ENCODE peak calls at places on chromosomes 13 and 19, in six cellular contexts. One of them, this sample, is unnamed.

GRCh38 chr19:2867025-2867991 is at the start of gene ZNF556:
- DNase-seq in K562: peak
- DNase-seq in H1: no peak
- DNase-seq in HepG2: peak
- DNase-seq in GM12878: no peak
- DNase-seq in GM12892: peak
- DNase-seq in this sample: no peak

GRCh38 chr13:36297600-36298338 is at the start of gene CCDC169:
- DNase-seq in GM12878: no peak
- DNase-seq in HepG2: peak
- DNase-seq in K562: peak
- DNase-seq in GM12892: peak
- DNase-seq in H1: peak
- DNase-seq in this sample: no peak

GRCh38 chr19:17475541-17476115 is 5.3 kb downstream of the SLC27A1 start:
- DNase-seq in HepG2: peak
- DNase-seq in H1: no peak
- DNase-seq in GM12892: no peak
- DNase-seq in K562: no peak
- DNase-seq in GM12878: no peak
- DNase-seq in this sample: no peak

GRCh38 chr19:3146677-3147100 is 10.9 kb downstream of the GNA15 start:
- DNase-seq in HepG2: peak
- DNase-seq in GM12892: no peak
- DNase-seq in K562: peak
- DNase-seq in H1: no peak
- DNase-seq in GM12878: no peak
- DNase-seq in this sample: no peak

GRCh38 chr13:40394304-40394983 is 272.0 kb downstream of the FOXO1 start:
- DNase-seq in HepG2: no peak
- DNase-seq in GM12892: no peak
- DNase-seq in K562: no peak
- DNase-seq in H1: no peak
- DNase-seq in GM12878: no peak
- DNase-seq in this sample: no peak

GRCh38 chr19:3580156-3580955 is 4.9 kb upstream of the GIPC3 start:
- DNase-seq in GM12878: no peak
- DNase-seq in H1: no peak
- DNase-seq in HepG2: peak
- DNase-seq in K562: peak
- DNase-seq in GM12892: no peak
- DNase-seq in this sample: no peak

GRCh38 chr19:42023121-42023942 is 29.3 kb upstream of the ATP1A3 start:
- DNase-seq in GM12878: no peak
- DNase-seq in GM12892: no peak
- DNase-seq in K562: peak
- DNase-seq in HepG2: peak
- DNase-seq in H1: no peak
- DNase-seq in this sample: no peak

GRCh38 chr19:43148233-43148632 is 38.1 kb downstream of the PSG5 start:
- DNase-seq in H1: no peak
- DNase-seq in K562: no peak
- DNase-seq in HepG2: no peak
- DNase-seq in GM12878: no peak
- DNase-seq in GM12892: no peak
- DNase-seq in this sample: no peak

GRCh38 chr19:11587302-11587972 is 9.8 kb upstream of the ZNF627 start:
- DNase-seq in H1: peak
- DNase-seq in GM12878: no peak
- DNase-seq in HepG2: peak
- DNase-seq in GM12892: peak
- DNase-seq in K562: peak
- DNase-seq in this sample: peak

GRCh38 chr19:31329819-31330218 is 19.4 kb downstream of the TSHZ3 start:
- DNase-seq in GM12878: no peak
- DNase-seq in K562: no peak
- DNase-seq in H1: no peak
- DNase-seq in GM12892: no peak
- DNase-seq in HepG2: no peak
- DNase-seq in this sample: no peak

GRCh38 chr13:55000043-55000442 is 1971.4 kb downstream of the OLFM4 start:
- DNase-seq in H1: no peak
- DNase-seq in K562: no peak
- DNase-seq in GM12892: no peak
- DNase-seq in GM12878: no peak
- DNase-seq in HepG2: no peak
- DNase-seq in this sample: no peak
- TF ChIP-seq POLR2AphosphoS5 in H1: no peak
- TF ChIP-seq POLR2AphosphoS5 in K562: no peak
- TF ChIP-seq POLR2AphosphoS5 in GM12892: no peak
- TF ChIP-seq POLR2AphosphoS5 in GM12878: no peak
- TF ChIP-seq POLR2AphosphoS5 in HepG2: no peak
- TF ChIP-seq POLR2AphosphoS5 in this sample: no peak

DNA sequence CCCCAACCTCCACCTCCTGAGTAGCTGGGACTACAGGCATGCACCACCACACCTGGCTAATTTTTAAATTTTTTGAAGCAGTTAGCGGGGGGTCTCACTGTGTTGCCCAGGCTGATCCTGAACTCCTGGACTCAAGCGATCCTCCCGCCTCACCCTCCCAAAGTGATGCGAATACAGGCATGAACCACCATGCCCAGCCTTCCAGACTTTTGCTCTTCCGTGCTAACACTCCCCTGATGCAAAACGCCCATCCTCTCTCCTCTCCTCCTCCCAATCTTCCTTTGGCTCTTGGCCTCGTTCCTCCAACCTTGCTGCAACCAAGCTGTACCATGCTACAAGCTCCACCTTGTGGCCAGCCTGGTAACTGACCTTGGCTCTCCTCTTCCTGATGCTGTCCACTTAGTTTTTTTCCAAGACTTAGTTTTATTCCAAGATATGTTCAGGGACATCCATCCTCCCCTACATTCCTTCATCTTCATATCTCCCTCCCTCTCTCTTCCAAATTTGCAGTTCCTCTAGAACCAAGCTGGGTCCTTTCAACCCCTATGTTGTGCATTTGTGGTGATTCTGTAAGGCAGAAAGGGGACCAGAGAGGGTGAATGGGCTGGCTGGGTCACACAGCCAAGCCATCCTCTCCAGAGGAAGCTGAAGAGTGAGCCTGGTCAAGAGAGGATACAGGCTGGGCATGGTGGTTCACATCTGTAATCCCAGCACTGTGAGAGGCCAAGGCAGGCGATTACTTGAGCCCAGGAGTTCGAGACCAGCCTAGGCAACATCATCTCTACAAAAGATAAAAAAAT is 32.8 kb downstream of the TINCR start:
- DNase-seq in GM12878: no peak
- DNase-seq in HepG2: no peak
- DNase-seq in GM12892: no peak
- DNase-seq in H1: no peak
- DNase-seq in K562: peak
- DNase-seq in this sample: no peak
- TF ChIP-seq TAF1 in GM12878: no peak
- TF ChIP-seq TAF1 in HepG2: no peak
- TF ChIP-seq TAF1 in GM12892: no peak
- TF ChIP-seq TAF1 in H1: no peak
- TF ChIP-seq TAF1 in K562: no peak
- TF ChIP-seq TAF1 in this sample: no peak

GRCh38 chr13:112883241-112883945 is 85.6 kb upstream of the MCF2L start:
- DNase-seq in GM12892: no peak
- DNase-seq in GM12878: no peak
- DNase-seq in HepG2: no peak
- DNase-seq in H1: no peak
- DNase-seq in K562: no peak
- DNase-seq in this sample: no peak

GRCh38 chr13:112885242-112885781 is 83.7 kb upstream of the MCF2L start:
- DNase-seq in GM12878: no peak
- DNase-seq in HepG2: no peak
- DNase-seq in H1: no peak
- DNase-seq in K562: no peak
- DNase-seq in GM12892: no peak
- DNase-seq in this sample: no peak

GRCh38 chr13:112887557-112887991 is 81.4 kb upstream of the MCF2L start:
- DNase-seq in K562: no peak
- DNase-seq in H1: no peak
- DNase-seq in HepG2: no peak
- DNase-seq in GM12892: no peak
- DNase-seq in GM12878: no peak
- DNase-seq in this sample: no peak

GRCh38 chr13:112887151-112887550 is 81.9 kb upstream of the MCF2L start:
- DNase-seq in H1: no peak
- DNase-seq in HepG2: no peak
- DNase-seq in K562: no peak
- DNase-seq in GM12892: no peak
- DNase-seq in GM12878: no peak
- DNase-seq in this sample: no peak

DNA sequence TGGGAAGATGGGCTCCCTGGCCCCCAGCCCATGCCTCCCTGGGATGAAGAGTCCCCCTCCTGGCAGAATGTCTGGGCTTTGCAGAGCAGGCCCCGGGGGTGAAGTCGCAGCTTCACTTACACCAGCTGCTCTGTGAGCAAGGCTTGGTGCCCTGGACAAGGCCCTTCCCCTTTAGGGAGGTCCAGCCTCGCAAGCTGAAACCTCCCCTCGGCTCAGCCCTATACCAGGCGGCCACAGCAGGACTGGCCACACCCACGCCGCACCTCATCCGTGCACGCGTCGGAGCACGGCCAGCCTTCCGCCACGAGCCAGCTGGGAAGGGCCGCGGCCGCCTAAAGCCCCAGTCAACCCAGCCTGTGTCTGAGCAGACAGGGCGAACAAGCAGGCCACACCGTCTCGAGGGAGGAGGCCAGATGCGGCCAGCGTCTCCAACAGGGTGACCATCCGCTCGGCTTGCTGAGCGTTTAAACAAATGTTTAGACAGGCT is 83.2 kb upstream of the MCF2L start:
- DNase-seq in K562: peak
- DNase-seq in GM12892: no peak
- DNase-seq in HepG2: peak
- DNase-seq in H1: peak
- DNase-seq in GM12878: no peak
- DNase-seq in this sample: no peak
- TF ChIP-seq POLR2A in K562: peak
- TF ChIP-seq POLR2A in GM12892: no peak
- TF ChIP-seq POLR2A in HepG2: no peak
- TF ChIP-seq POLR2A in H1: no peak
- TF ChIP-seq POLR2A in GM12878: peak
- TF ChIP-seq POLR2A in this sample: no peak

GRCh38 chr19:33868821-33869412 is 72.2 kb downstream of the KCTD15 start:
- DNase-seq in HepG2: no peak
- DNase-seq in GM12892: no peak
- DNase-seq in H1: no peak
- DNase-seq in K562: no peak
- DNase-seq in GM12878: no peak
- DNase-seq in this sample: no peak
- TF ChIP-seq POLR2AphosphoS5 in HepG2: no peak
- TF ChIP-seq POLR2AphosphoS5 in GM12892: no peak
- TF ChIP-seq POLR2AphosphoS5 in H1: no peak
- TF ChIP-seq POLR2AphosphoS5 in K562: no peak
- TF ChIP-seq POLR2AphosphoS5 in GM12878: no peak
- TF ChIP-seq POLR2AphosphoS5 in this sample: no peak

GRCh38 chr19:20503536-20503935 is 62.0 kb downstream of the ZNF737 start:
- DNase-seq in HepG2: no peak
- DNase-seq in GM12892: no peak
- DNase-seq in K562: no peak
- DNase-seq in GM12878: no peak
- DNase-seq in H1: no peak
- DNase-seq in this sample: no peak
- TF ChIP-seq TAF1 in HepG2: no peak
- TF ChIP-seq TAF1 in GM12892: no peak
- TF ChIP-seq TAF1 in K562: no peak
- TF ChIP-seq TAF1 in GM12878: no peak
- TF ChIP-seq TAF1 in H1: no peak
- TF ChIP-seq TAF1 in this sample: no peak

GRCh38 chr13:46622013-46622917 is 69.3 kb downstream of the LRCH1 start:
- DNase-seq in HepG2: peak
- DNase-seq in H1: no peak
- DNase-seq in GM12878: no peak
- DNase-seq in GM12892: no peak
- DNase-seq in K562: no peak
- DNase-seq in this sample: no peak
- TF ChIP-seq POLR2A in HepG2: no peak
- TF ChIP-seq POLR2A in H1: no peak
- TF ChIP-seq POLR2A in GM12878: no peak
- TF ChIP-seq POLR2A in GM12892: no peak
- TF ChIP-seq POLR2A in K562: no peak
- TF ChIP-seq POLR2A in this sample: no peak

GRCh38 chr13:110887955-110888333 is 26.9 kb downstream of the ANKRD10 start:
- DNase-seq in GM12878: no peak
- DNase-seq in HepG2: no peak
- DNase-seq in H1: no peak
- DNase-seq in K562: no peak
- DNase-seq in GM12892: no peak
- DNase-seq in this sample: no peak

GRCh38 chr13:110888390-110888789 is 26.5 kb downstream of the ANKRD10 start:
- DNase-seq in GM12892: no peak
- DNase-seq in K562: no peak
- DNase-seq in GM12878: no peak
- DNase-seq in HepG2: no peak
- DNase-seq in H1: no peak
- DNase-seq in this sample: no peak

GRCh38 chr13:110885966-110886365 is 28.9 kb downstream of the ANKRD10 start:
- DNase-seq in GM12892: no peak
- DNase-seq in H1: no peak
- DNase-seq in HepG2: no peak
- DNase-seq in K562: no peak
- DNase-seq in GM12878: no peak
- DNase-seq in this sample: no peak

GRCh38 chr13:110886475-110887241 is 28.2 kb downstream of the ANKRD10 start:
- DNase-seq in GM12892: no peak
- DNase-seq in H1: no peak
- DNase-seq in HepG2: no peak
- DNase-seq in K562: no peak
- DNase-seq in GM12878: no peak
- DNase-seq in this sample: no peak

DNA sequence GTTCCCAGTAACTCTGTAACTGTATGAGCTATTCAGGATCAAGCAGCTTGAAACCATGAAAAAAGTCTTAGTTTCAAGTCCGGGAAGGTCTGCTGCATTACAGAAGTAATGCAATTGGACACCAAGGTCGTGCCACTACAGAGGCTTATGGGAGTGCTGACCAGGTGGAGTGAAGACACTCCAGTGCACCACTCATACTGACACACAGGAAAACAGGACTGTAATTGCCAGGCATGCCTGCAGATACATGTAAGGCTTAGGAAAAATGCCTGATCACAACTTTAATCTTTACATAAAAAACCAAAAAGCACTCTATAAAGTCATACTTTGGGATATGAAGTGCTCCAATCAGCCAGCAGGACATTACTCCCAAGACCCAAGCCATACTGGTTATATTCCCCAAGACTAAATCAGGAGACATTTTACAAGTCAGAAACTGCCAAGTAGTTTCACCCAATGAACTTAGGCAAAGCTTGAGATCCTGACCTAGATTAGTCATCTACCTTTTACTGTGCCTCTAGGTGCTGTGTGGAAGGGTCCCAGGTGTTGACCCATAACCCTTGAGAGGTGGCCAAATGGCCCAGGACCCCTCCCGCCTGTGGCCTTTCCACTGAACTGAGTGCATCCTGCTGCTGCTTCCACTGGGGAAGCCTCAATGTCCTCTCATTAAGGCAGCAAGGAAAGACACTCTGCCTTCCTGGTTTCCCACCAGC is 27.5 kb downstream of the ANKRD10 start:
- DNase-seq in H1: no peak
- DNase-seq in GM12892: no peak
- DNase-seq in HepG2: no peak
- DNase-seq in GM12878: no peak
- DNase-seq in K562: no peak
- DNase-seq in this sample: no peak
- TF ChIP-seq POLR2AphosphoS5 in H1: peak
- TF ChIP-seq POLR2AphosphoS5 in GM12892: peak
- TF ChIP-seq POLR2AphosphoS5 in HepG2: no peak
- TF ChIP-seq POLR2AphosphoS5 in GM12878: peak
- TF ChIP-seq POLR2AphosphoS5 in K562: no peak
- TF ChIP-seq POLR2AphosphoS5 in this sample: peak

This sample was measured in GM12891.